ENCODE peak calls at places on chromosomes 5 and 9, in six cellular contexts. R is NB4, Q is fibroblast of lung, F is mucosa of gallbladder, B is ACHN, N is neural crest cell. I is an unnamed sample.

GRCh38 chr5:77211013-77211690 is 672 bp downstream of the PDE8B start:
- DNase-seq in N (no peak), Q (peak; percentile 5), R (no peak), F (no peak), B (no peak), I (no peak)

GRCh38 chr5:114782217-114782616 is 387.5 kb downstream of the TRIM36 start:
- DNase-seq in Q (no peak), R (no peak), B (no peak), F (no peak), N (no peak), I (no peak)

GRCh38 chr9:134793281-134793680 is 87.3 kb upstream of the FCN2 start:
- DNase-seq in Q (no peak), F (no peak), B (no peak), N (no peak), R (no peak), I (no peak)

GRCh38 chr9:69755205-69755604 is 4.6 kb downstream of the PTAR1 start:
- DNase-seq in F (no peak), B (no peak), Q (no peak), N (no peak), R (no peak), I (no peak)

GRCh38 chr5:17037751-17038150 is 101.7 kb upstream of the MYO10 start:
- DNase-seq in F (no peak), N (no peak), Q (peak; percentile 69), B (no peak), R (no peak), I (no peak)

GRCh38 chr9:95096807-95097206 is 220.7 kb downstream of the FANCC start:
- DNase-seq in F (no peak), B (no peak), R (peak; percentile 15), Q (no peak), N (no peak), I (no peak)

GRCh38 chr5:148343049-148343413 is 7.7 kb downstream of the SPINK9 start:
- DNase-seq in F (no peak), N (no peak), Q (no peak), B (no peak), R (no peak), I (peak; percentile 11)

GRCh38 chr9:128208386-128208785 is 5.2 kb downstream of the DNM1 start:
- DNase-seq in B (no peak), N (no peak), Q (no peak), F (no peak), R (no peak), I (no peak)

GRCh38 chr5:142924135-142924883 is 154.1 kb downstream of the ARHGAP26 start:
- DNase-seq in B (peak; percentile 1), N (no peak), R (peak; percentile 78), Q (peak; percentile 29), F (no peak), I (no peak)

GRCh38 chr9:87973122-87973521 is 1.2 kb downstream of the CDK20 start:
- DNase-seq in N (no peak), Q (no peak), R (peak; percentile 4), F (no peak), B (no peak), I (no peak)

GRCh38 chr5:178203670-178204204 is 596 bp upstream of the HNRNPAB start:
- DNase-seq in R (no peak), Q (no peak), B (no peak), F (no peak), N (no peak), I (no peak)

GRCh38 chr9:69985971-69986370 is 57.7 kb upstream of the MAMDC2 start:
- DNase-seq in B (no peak), N (no peak), F (no peak), R (no peak), Q (no peak), I (no peak)

I was measured in small intestine.